ENCODE peak calls at places on chromosomes 4 and X, in nine cellular contexts. L is suprapubic skin, X is testis, Z is tibial nerve, D is lower leg skin, U is NB4, G is uterus, M is HepG2, N is prostate gland. T is an unnamed sample.

GRCh38 chr4:187333151-187333550 is 609.5 kb upstream of the FAT1 start:
- DNase-seq in U (no peak), M (no peak), Z (no peak), L (no peak), G (no peak), D (no peak), X (no peak), N (no peak), T (no peak)

GRCh38 chrX:51332188-51332942 is at the start of gene NUDT10:
- DNase-seq in Z (peak; percentile 7), X (peak; percentile 88), U (peak; percentile 1), D (peak; percentile 11), G (peak; percentile 65), N (peak; percentile 58), M (no peak), L (no peak), T (peak; percentile 0)

GRCh38 chrX:110282922-110283321 is 35.0 kb downstream of the AMMECR1 start:
- DNase-seq in M (no peak), X (no peak), N (no peak), U (no peak), L (no peak), D (no peak), G (no peak), Z (no peak), T (no peak)

GRCh38 chr4:101136373-101137370 is 210.7 kb downstream of the PPP3CA start:
- DNase-seq in N (no peak), D (no peak), U (no peak), L (no peak), X (no peak), G (no peak), Z (no peak), M (no peak), T (no peak)

GRCh38 chr4:111988514-111988913 is 156.7 kb upstream of the FAM241A start:
- DNase-seq in G (no peak), D (no peak), M (no peak), N (no peak), U (no peak), L (no peak), X (no peak), Z (no peak), T (no peak)

GRCh38 chrX:149493567-149494562 is 11.2 kb downstream of the IDS start:
- DNase-seq in X (no peak), L (no peak), D (no peak), Z (no peak), M (no peak), U (peak; percentile 46), G (no peak), N (no peak), T (peak; percentile 12)

GRCh38 chr4:41505161-41505653 is 32.8 kb upstream of the LIMCH1 start:
- DNase-seq in N (no peak), G (no peak), X (no peak), Z (no peak), L (no peak), U (no peak), D (no peak), M (no peak), T (no peak)

GRCh38 chr4:75015627-75016026 is 82.7 kb downstream of the PARM1 start:
- DNase-seq in U (no peak), M (no peak), X (no peak), Z (no peak), L (no peak), D (no peak), G (no peak), N (peak; percentile 31), T (no peak)

GRCh38 chr4:97432551-97432950 is 710.7 kb downstream of the STPG2 start:
- DNase-seq in L (no peak), Z (no peak), G (no peak), D (no peak), U (no peak), N (no peak), X (no peak), M (no peak), T (no peak)

GRCh38 chr4:18568600-18568999 is 547.0 kb upstream of the LCORL start:
- DNase-seq in N (no peak), D (no peak), X (no peak), L (no peak), G (no peak), Z (no peak), M (no peak), U (no peak), T (no peak)

GRCh38 chr4:65046496-65047101 is 623.7 kb downstream of the EPHA5 start:
- DNase-seq in L (no peak), X (no peak), M (no peak), N (no peak), G (no peak), U (no peak), Z (no peak), D (peak; percentile 16), T (no peak)

GRCh38 chrX:34903316-34903715 is 39.3 kb upstream of the FAM47B start:
- DNase-seq in L (no peak), D (no peak), N (no peak), M (no peak), U (no peak), X (no peak), Z (no peak), G (no peak), T (no peak)

GRCh38 chrX:633655-634305 is 3.2 kb downstream of the SHOX start:
- DNase-seq in M (no peak), L (no peak), N (no peak), Z (no peak), U (no peak), X (no peak), D (no peak), G (no peak), T (no peak)

GRCh38 chrX:1534321-1535168 is 2.4 kb downstream of the P2RY8 start:
- DNase-seq in M (no peak), L (no peak), Z (no peak), N (no peak), D (no peak), X (no peak), G (no peak), U (peak; percentile 85), T (no peak)

GRCh38 chrX:72079607-72080006 is 52.1 kb downstream of the RTL5 start:
- DNase-seq in Z (no peak), D (no peak), X (no peak), G (peak; percentile 46), M (no peak), L (no peak), U (peak; percentile 84), N (no peak), T (no peak)

GRCh38 chr4:87150498-87151261 is 69.7 kb downstream of the KLHL8 start:
- DNase-seq in L (no peak), Z (peak; percentile 95), M (peak; percentile 70), U (peak; percentile 79), D (peak; percentile 71), X (peak; percentile 73), G (peak; percentile 76), N (peak; percentile 72), T (peak; percentile 85)
- TF ChIP-seq POLR2A in L (no peak), Z (no peak), M (no peak), U (no peak), D (no peak), X (no peak), G (no peak), N (no peak), T (no peak)

GRCh38 chr4:102868782-102869568 is at the start of gene CISD2:
- DNase-seq in G (peak; percentile 90), Z (peak; percentile 83), U (peak; percentile 96), X (peak; percentile 93), D (peak; percentile 90), N (peak; percentile 91), M (peak; percentile 78), L (peak; percentile 94), T (peak; percentile 97)
- TF ChIP-seq POLR2A in G (peak; percentile 77), Z (peak; percentile 82), U (peak; percentile 82), X (peak; percentile 60), D (peak; percentile 86), N (peak; percentile 72), M (peak; percentile 93), L (peak; percentile 69), T (peak; percentile 99)

GRCh38 chr4:36243355-36244256 is 708 bp downstream of the ARAP2 start:
- DNase-seq in X (peak; percentile 58), L (peak; percentile 79), D (no peak), Z (no peak), N (peak; percentile 27), U (no peak), G (peak; percentile 23), M (no peak), T (peak; percentile 67)
- TF ChIP-seq POLR2A in X (no peak), L (no peak), D (no peak), Z (no peak), N (no peak), U (no peak), G (no peak), M (no peak), T (no peak)

GRCh38 chr4:2537011-2537830 is 774 bp downstream of the FAM193A start:
- DNase-seq in D (no peak), X (peak; percentile 54), L (no peak), U (peak; percentile 70), G (peak; percentile 29), M (peak; percentile 44), N (peak; percentile 23), Z (no peak), T (peak; percentile 89)
- TF ChIP-seq POLR2A in D (no peak), X (no peak), L (no peak), U (no peak), G (peak; percentile 29), M (no peak), N (no peak), Z (no peak), T (peak; percentile 35)

T was measured in erythroblast.